ENCODE peak calls at places on chromosomes 6 and 20, in four cellular contexts. Y is prostate gland, H is IMR-90, T is spleen. G is an unnamed sample.

GRCh38 chr6:3804981-3805380 is 44.2 kb upstream of the FAM50B start:
- DNase-seq in Y (no peak), H (no peak), T (no peak), G (no peak)

GRCh38 chr6:160792711-160793110 is 90.7 kb downstream of the PLG start:
- DNase-seq in Y (no peak), H (no peak), T (no peak), G (no peak)

GRCh38 chr6:41268478-41268877 is 18.0 kb downstream of the TREM1 start:
- DNase-seq in Y (no peak), H (no peak), T (no peak), G (no peak)

GRCh38 chr6:138293996-138294395 is 75.7 kb upstream of the PBOV1 start:
- DNase-seq in Y (no peak), H (no peak), T (no peak), G (no peak)

GRCh38 chr20:19875746-19876145 is 117.7 kb downstream of the RIN2 start:
- DNase-seq in Y (no peak), H (no peak), T (no peak), G (no peak)

GRCh38 chr6:169800668-169801395 is 49.4 kb downstream of the ERMARD start:
- DNase-seq in Y (peak), H (peak), T (peak), G (no peak)

GRCh38 chr6:100700009-100700408 is 181.1 kb downstream of the ASCC3 start:
- DNase-seq in Y (no peak), H (no peak), T (no peak), G (no peak)

GRCh38 chr20:13525225-13525940 is 113.3 kb downstream of the TASP1 start:
- DNase-seq in Y (no peak), H (peak), T (no peak), G (no peak)

GRCh38 chr6:160756871-160757270 is 54.8 kb downstream of the PLG start:
- DNase-seq in Y (no peak), H (no peak), T (no peak), G (no peak)

GRCh38 chr6:143673638-143674037 is 4.1 kb upstream of the PHACTR2 start:
- DNase-seq in Y (peak), H (peak), T (no peak), G (no peak)

GRCh38 chr6:36911946-36912555 is 26.3 kb downstream of the C6orf89 start:
- DNase-seq in Y (no peak), H (no peak), T (no peak), G (no peak)

GRCh38 chr20:43798591-43799149 is 71.9 kb upstream of the GTSF1L start:
- DNase-seq in Y (no peak), H (no peak), T (no peak), G (no peak)

GRCh38 chr6:128505603-128506002 is 14.8 kb downstream of the PTPRK start:
- DNase-seq in Y (no peak), H (no peak), T (no peak), G (no peak)

GRCh38 chr6:168100011-168100802 is 21.2 kb upstream of the FRMD1 start:
- DNase-seq in Y (no peak), H (no peak), T (peak), G (no peak)

GRCh38 chr20:19817017-19817416 is 59.0 kb downstream of the RIN2 start:
- DNase-seq in Y (no peak), H (peak), T (no peak), G (no peak)

GRCh38 chr6:150492507-150492906 is 107.2 kb upstream of the PLEKHG1 start:
- DNase-seq in Y (no peak), H (no peak), T (no peak), G (no peak)

GRCh38 chr20:59744756-59745155 is 140.4 kb downstream of the PHACTR3 start:
- DNase-seq in Y (no peak), H (no peak), T (no peak), G (no peak)

GRCh38 chr6:154096834-154097233 is 57.8 kb downstream of the OPRM1 start:
- DNase-seq in Y (no peak), H (no peak), T (no peak), G (no peak)

GRCh38 chr6:142773324-142773723 is 171.7 kb downstream of the HIVEP2 start:
- DNase-seq in Y (no peak), H (no peak), T (no peak), G (no peak)

GRCh38 chr20:43444107-43444506 is 13.6 kb upstream of the SRSF6 start:
- DNase-seq in Y (no peak), H (no peak), T (no peak), G (no peak)

GRCh38 chr6:15554728-15555100 is 108.1 kb downstream of the DTNBP1 start:
- DNase-seq in Y (no peak), H (no peak), T (no peak), G (no peak)

GRCh38 chr6:27518881-27519795 is 46.2 kb upstream of the ZNF184 start:
- DNase-seq in Y (peak), H (peak), T (peak), G (no peak)

GRCh38 chr6:4732691-4733315 is 43.4 kb upstream of the CDYL start:
- DNase-seq in Y (no peak), H (peak), T (no peak), G (peak)

GRCh38 chr6:1619666-1620503 is 10.2 kb downstream of the FOXC1 start:
- DNase-seq in Y (no peak), H (no peak), T (peak), G (no peak)

GRCh38 chr20:33250666-33251065 is 14.9 kb downstream of the BPIFA1 start:
- DNase-seq in Y (no peak), H (no peak), T (no peak), G (no peak)

GRCh38 chr20:1185781-1186334 is 1.1 kb upstream of the TMEM74B start:
- DNase-seq in Y (peak), H (peak), T (no peak), G (no peak)

GRCh38 chr6:168376120-168376519 is 56.5 kb upstream of the DACT2 start:
- DNase-seq in Y (no peak), H (no peak), T (no peak), G (no peak)

GRCh38 chr20:59482581-59483187 is 121.7 kb upstream of the PHACTR3 start:
- DNase-seq in Y (no peak), H (no peak), T (peak), G (no peak)

GRCh38 chr6:35044145-35044745 is 96.9 kb downstream of the TCP11 start:
- DNase-seq in Y (peak), H (no peak), T (no peak), G (no peak)

GRCh38 chr6:1477432-1478090 is 88.2 kb downstream of the FOXF2 start:
- DNase-seq in Y (no peak), H (peak), T (no peak), G (no peak)

GRCh38 chr6:18359237-18359885 is 27.8 kb upstream of the RNF144B start:
- DNase-seq in Y (no peak), H (no peak), T (no peak), G (no peak)

GRCh38 chr20:17747431-17747846 is 47.7 kb downstream of the BANF2 start:
- DNase-seq in Y (no peak), H (peak), T (no peak), G (no peak)

GRCh38 chr6:128478230-128479047 is 42.0 kb downstream of the PTPRK start:
- DNase-seq in Y (no peak), H (no peak), T (no peak), G (no peak)

GRCh38 chr6:72149715-72150114 is 263.4 kb downstream of the RIMS1 start:
- DNase-seq in Y (no peak), H (no peak), T (no peak), G (no peak)

GRCh38 chr6:87319271-87319987 is 3.0 kb upstream of the SMIM8 start:
- DNase-seq in Y (no peak), H (no peak), T (no peak), G (no peak)

GRCh38 chr6:87322304-87323212 is at the start of gene SMIM8:
- DNase-seq in Y (peak), H (peak), T (peak), G (peak)
- TF ChIP-seq POLR2A in Y (peak), H (no peak), T (no peak), G (no peak)

GRCh38 chr6:163327165-163327880 is 87.2 kb upstream of the QKI start:
- DNase-seq in Y (no peak), H (no peak), T (no peak), G (no peak)

GRCh38 chr6:163323274-163323673 is 91.2 kb upstream of the QKI start:
- DNase-seq in Y (no peak), H (no peak), T (no peak), G (no peak)

GRCh38 chr6:163324326-163324927 is 90.1 kb upstream of the QKI start:
- DNase-seq in Y (no peak), H (no peak), T (no peak), G (no peak)

GRCh38 chr6:163323719-163324118 is 90.8 kb upstream of the QKI start:
- DNase-seq in Y (no peak), H (no peak), T (no peak), G (no peak)

DNA sequence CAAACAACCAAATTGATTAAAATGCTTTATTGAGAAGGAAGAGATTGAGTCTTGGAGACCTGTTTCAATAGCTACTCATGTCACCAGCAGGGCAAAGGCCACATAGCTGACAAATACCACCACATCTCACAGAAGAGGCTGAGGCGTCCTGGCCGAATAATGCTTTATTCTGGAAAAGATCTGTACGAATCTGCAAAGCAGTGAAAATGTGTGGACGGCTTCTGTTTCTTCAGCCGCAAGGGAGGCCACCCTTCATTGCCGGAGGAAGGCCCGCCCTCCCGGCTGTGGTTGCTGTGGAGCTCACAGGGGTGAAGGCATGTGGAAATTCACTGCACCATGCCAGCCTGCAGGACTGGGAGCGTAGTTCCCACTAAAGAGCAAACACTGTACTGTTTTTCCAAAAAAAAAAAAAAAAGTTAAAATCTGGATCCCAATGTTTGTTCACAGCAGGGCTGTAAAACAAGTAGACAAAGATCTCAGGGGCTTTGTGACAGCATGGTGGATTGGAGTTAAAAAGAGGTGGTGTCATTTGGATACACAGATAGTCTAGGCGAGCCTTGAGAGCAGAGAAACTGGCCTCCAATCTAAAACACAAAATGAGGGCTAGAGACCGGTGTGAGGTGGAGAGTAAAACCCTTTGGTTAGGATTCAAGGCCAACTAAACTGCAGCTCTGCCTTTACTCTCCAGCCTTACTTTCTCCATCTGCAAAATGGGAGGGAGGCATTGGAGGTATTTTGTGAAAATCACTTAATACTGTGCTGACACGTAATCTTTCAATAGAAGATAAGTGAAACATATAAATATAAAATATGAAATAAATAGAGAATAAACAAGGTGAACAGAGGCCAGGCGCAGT is 89.4 kb upstream of the QKI start:
- DNase-seq in Y (peak), H (peak), T (no peak), G (no peak)
- H3K4me3 ChIP-seq in Y (no peak), H (no peak), T (no peak), G (no peak)

GRCh38 chr20:50389437-50389807 is 120.8 kb upstream of the PTPN1 start:
- DNase-seq in Y (no peak), H (no peak), T (no peak), G (no peak)
- TF ChIP-seq POLR2A in Y (no peak), H (no peak), T (no peak), G (no peak)

DNA sequence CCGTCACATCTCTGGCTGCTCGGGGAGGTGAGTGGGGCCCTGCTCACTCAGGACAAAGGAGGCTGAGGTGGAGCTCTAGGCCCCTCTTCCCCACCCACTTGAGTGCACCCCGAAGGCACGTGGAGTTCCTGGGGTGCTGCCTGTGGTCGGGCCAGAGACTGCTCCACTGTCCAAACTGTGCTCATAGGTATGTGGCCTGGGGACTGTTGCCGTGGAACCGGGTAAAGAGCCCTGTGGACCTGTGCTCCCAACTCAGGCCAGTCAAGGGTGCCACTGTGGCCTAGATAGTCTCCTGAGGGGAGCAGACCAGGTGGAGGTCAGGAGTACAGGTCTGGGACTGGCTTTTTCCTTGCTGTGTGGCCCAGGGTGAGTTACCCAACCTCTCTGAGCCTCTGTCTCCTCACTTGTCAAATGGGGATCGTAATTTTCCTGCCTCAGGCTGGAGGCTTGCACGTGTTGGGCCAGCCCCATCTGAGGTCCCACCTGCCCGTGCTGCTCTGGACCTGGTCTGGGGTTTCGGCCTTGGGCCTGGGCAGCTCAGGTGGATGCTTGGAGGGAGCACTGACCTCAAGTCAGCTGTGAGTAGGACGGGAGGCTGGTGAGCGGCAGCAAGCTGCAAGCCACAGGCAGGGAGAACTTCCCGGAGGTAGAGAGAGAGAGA is 12.4 kb upstream of the NPBWR2 start:
- DNase-seq in Y (no peak), H (no peak), T (peak), G (no peak)
- H3K4me3 ChIP-seq in Y (no peak), H (no peak), T (no peak), G (peak)

DNA sequence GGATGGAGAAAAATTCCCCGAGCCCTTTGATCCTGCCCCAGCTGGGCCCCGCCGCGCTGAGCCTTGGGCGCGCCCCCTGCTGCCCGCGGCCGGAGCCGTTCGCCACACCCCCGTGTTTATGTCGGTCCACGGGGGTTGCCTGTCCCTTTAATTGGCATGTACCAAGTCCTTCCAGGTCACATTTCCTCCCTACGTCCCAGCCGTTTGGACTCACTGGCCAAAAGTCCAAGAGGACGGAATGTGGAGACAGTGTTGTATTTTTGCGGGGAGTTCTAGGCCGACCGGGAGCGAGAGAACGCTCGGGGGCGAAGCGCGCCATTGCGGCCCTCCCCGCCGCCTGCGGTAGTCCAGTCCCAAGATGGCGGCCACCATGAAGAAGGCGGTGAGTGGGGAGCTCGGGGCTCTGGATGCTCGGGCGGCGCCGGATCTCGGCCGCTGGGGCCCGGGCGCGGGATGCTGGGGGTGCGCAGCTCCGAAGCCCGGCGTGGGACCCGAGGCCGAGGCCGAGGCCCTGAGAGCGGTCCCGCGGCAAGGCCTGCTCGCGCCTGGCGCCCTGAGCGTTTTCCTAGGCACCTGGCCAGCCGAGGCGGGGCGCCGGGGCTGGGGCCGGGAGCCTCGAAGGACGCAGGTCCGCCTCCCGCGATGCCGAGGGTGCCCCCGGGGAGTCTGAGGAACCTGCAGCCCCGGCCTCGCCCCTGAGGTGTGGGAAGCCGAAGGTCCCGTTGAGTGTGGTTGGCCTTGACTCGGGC is at the start of gene PFDN4:
- DNase-seq in Y (peak), H (peak), T (peak), G (peak)
- TF ChIP-seq POLR2A in Y (peak), H (peak), T (no peak), G (no peak)

GRCh38 chr20:35743693-35744491 is 1.8 kb upstream of the RBM39 start:
- DNase-seq in Y (no peak), H (peak), T (peak), G (no peak)
- H3K4me3 ChIP-seq in Y (no peak), H (no peak), T (peak), G (no peak)

GRCh38 chr6:42783177-42783875 is 1.5 kb downstream of the BICRAL start:
- DNase-seq in Y (peak), H (peak), T (peak), G (peak)

GRCh38 chr6:42783876-42784738 is 2.3 kb downstream of the BICRAL start:
- DNase-seq in Y (no peak), H (no peak), T (no peak), G (no peak)

GRCh38 chr6:42781811-42782688 is at the start of gene BICRAL:
- DNase-seq in Y (peak), H (peak), T (peak), G (peak)

GRCh38 chr6:42781546-42781810 is 374 bp upstream of the BICRAL start:
- DNase-seq in Y (no peak), H (peak), T (no peak), G (no peak)

DNA sequence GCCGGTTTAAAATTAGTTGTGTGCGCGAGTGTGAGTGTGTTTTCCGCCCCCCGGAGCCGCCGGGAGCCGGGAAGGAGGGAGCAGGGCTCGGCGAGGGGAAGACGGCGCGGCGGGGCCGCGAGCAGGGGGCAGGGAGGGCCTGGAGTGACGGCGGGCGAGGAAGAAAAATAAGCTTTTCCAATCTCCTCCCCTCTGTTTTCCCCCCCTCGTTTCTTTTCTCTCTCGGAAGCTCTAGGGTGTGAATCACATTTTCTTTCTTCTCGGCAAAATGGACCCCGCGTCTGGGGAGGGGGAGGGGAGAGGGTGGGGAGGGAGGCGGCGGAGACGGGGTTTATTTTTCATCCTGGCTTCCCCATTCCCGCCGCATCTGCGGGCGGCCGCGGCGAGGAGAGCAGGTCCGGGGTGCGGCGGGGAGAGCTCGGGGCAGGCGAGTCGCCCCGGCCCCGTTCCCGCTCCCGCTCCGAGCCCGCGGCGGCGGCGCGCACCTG is 881 bp downstream of the BICRAL start:
- DNase-seq in Y (peak), H (peak), T (peak), G (peak)
- TF ChIP-seq POLR2A in Y (peak), H (peak), T (no peak), G (peak)

DNA sequence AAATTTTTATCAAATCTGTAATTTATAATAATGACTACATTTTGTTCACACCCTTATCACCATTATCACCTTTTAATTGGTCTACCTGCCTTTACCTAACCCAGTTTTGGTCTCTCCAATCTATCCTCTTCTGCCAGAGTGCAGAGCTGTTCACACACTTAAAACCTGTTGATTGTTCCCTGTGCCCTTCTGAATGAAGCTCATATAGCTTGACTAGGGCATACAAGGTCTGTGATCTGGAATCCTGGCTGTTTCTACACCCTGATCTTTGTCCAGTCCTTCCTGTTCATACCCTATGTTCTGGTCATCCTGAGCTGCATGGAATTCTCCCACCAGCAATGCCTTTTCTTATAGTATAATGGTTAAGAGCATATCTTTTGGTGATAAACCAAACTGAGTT is 28.9 kb upstream of the SUMO4 start:
- DNase-seq in Y (no peak), H (no peak), T (no peak), G (no peak)
- H3K4me3 ChIP-seq in Y (no peak), H (no peak), T (no peak), G (no peak)

G was measured in breast epithelium.